ENCODE peak calls at places on chromosomes 3 and 15, in four cellular contexts. K, Q, H and M are unnamed samples.
A peak's percentile ranks its signal among the peaks of the same experiment; 100 is the strongest.

GRCh38 chr3:143090486-143090885 is 29.1 kb upstream of the CHST2 start:
- DNase-seq in H (no peak), Q (no peak), K (no peak), M (no peak)

GRCh38 chr3:99634881-99635280 is 3.5 kb upstream of the COL8A1 start:
- DNase-seq in H (no peak), Q (no peak), K (no peak), M (no peak)

GRCh38 chr15:79092382-79092781 is 1.8 kb upstream of the RASGRF1 start:
- DNase-seq in Q (no peak), H (no peak), K (no peak), M (no peak)

GRCh38 chr3:115513411-115513800 is 109.9 kb upstream of the GAP43 start:
- DNase-seq in K (no peak), H (no peak), Q (no peak), M (no peak)

GRCh38 chr3:141455603-141456327 is 31.1 kb upstream of the RASA2 start:
- DNase-seq in H (no peak), Q (no peak), K (no peak), M (no peak)

GRCh38 chr3:129162729-129163579 is 2.1 kb upstream of the ISY1 start:
- DNase-seq in H (no peak), Q (no peak), K (no peak), M (no peak)

GRCh38 chr3:37174532-37175126 is at the start of gene LRRFIP2:
- DNase-seq in Q (no peak), K (no peak), H (no peak), M (no peak)

GRCh38 chr3:49133226-49133951 is 539 bp upstream of the LAMB2 start:
- DNase-seq in K (no peak), H (no peak), Q (no peak), M (peak; percentile 76)

GRCh38 chr3:36843065-36844051 is 79.0 kb upstream of the DCLK3 start:
- DNase-seq in Q (peak; percentile 47), K (peak; percentile 66), H (no peak), M (no peak)